ENCODE peak calls at places on chromosomes 2 and 18, in six cellular contexts. One of them, this sample, is unnamed.

GRCh38 chr18:54149078-54149697 is 75.3 kb downstream of the MBD2 start:
- DNase-seq in thoracic aorta: peak; percentile 25
- DNase-seq in stimulated activated CD8-positive, alpha-beta memory T cell treated with anti-CD3 and anti-CD28 coated beads, Interleukin-7, amount 100 ng/mL, for 1 hour: no peak
- DNase-seq in GM10248: peak; percentile 45
- DNase-seq in K562: no peak
- DNase-seq in AG20443: peak; percentile 86
- DNase-seq in this sample: no peak

GRCh38 chr2:124566518-124566970 is 541.5 kb downstream of the CNTNAP5 start:
- DNase-seq in thoracic aorta: no peak
- DNase-seq in stimulated activated CD8-positive, alpha-beta memory T cell treated with anti-CD3 and anti-CD28 coated beads, Interleukin-7, amount 100 ng/mL, for 1 hour: no peak
- DNase-seq in GM10248: no peak
- DNase-seq in K562: no peak
- DNase-seq in AG20443: no peak
- DNase-seq in this sample: no peak

GRCh38 chr2:47720036-47720435 is 62.9 kb upstream of the MSH6 start:
- DNase-seq in thoracic aorta: no peak
- DNase-seq in stimulated activated CD8-positive, alpha-beta memory T cell treated with anti-CD3 and anti-CD28 coated beads, Interleukin-7, amount 100 ng/mL, for 1 hour: no peak
- DNase-seq in GM10248: no peak
- DNase-seq in K562: no peak
- DNase-seq in AG20443: no peak
- DNase-seq in this sample: no peak

GRCh38 chr2:12759248-12759647 is 42.5 kb downstream of the TRIB2 start:
- DNase-seq in thoracic aorta: no peak
- DNase-seq in stimulated activated CD8-positive, alpha-beta memory T cell treated with anti-CD3 and anti-CD28 coated beads, Interleukin-7, amount 100 ng/mL, for 1 hour: no peak
- DNase-seq in GM10248: no peak
- DNase-seq in K562: no peak
- DNase-seq in AG20443: peak; percentile 76
- DNase-seq in this sample: no peak

GRCh38 chr2:191638079-191638801 is 39.7 kb upstream of the NABP1 start:
- DNase-seq in thoracic aorta: no peak
- DNase-seq in stimulated activated CD8-positive, alpha-beta memory T cell treated with anti-CD3 and anti-CD28 coated beads, Interleukin-7, amount 100 ng/mL, for 1 hour: no peak
- DNase-seq in GM10248: peak; percentile 11
- DNase-seq in K562: peak; percentile 46
- DNase-seq in AG20443: peak; percentile 38
- DNase-seq in this sample: no peak

GRCh38 chr18:31661965-31662364 is 22.4 kb downstream of the B4GALT6 start:
- DNase-seq in thoracic aorta: no peak
- DNase-seq in stimulated activated CD8-positive, alpha-beta memory T cell treated with anti-CD3 and anti-CD28 coated beads, Interleukin-7, amount 100 ng/mL, for 1 hour: no peak
- DNase-seq in GM10248: no peak
- DNase-seq in K562: no peak
- DNase-seq in AG20443: no peak
- DNase-seq in this sample: no peak

GRCh38 chr2:63050916-63051794 is 525 bp downstream of the OTX1 start:
- DNase-seq in thoracic aorta: no peak
- DNase-seq in stimulated activated CD8-positive, alpha-beta memory T cell treated with anti-CD3 and anti-CD28 coated beads, Interleukin-7, amount 100 ng/mL, for 1 hour: no peak
- DNase-seq in GM10248: peak; percentile 40
- DNase-seq in K562: peak; percentile 42
- DNase-seq in AG20443: peak; percentile 11
- DNase-seq in this sample: no peak

GRCh38 chr2:120323807-120324399 is 22.0 kb upstream of the INHBB start:
- DNase-seq in thoracic aorta: no peak
- DNase-seq in stimulated activated CD8-positive, alpha-beta memory T cell treated with anti-CD3 and anti-CD28 coated beads, Interleukin-7, amount 100 ng/mL, for 1 hour: no peak
- DNase-seq in GM10248: no peak
- DNase-seq in K562: peak; percentile 27
- DNase-seq in AG20443: no peak
- DNase-seq in this sample: no peak

GRCh38 chr18:36420826-36421225 is 123.3 kb downstream of the FHOD3 start:
- DNase-seq in thoracic aorta: no peak
- DNase-seq in stimulated activated CD8-positive, alpha-beta memory T cell treated with anti-CD3 and anti-CD28 coated beads, Interleukin-7, amount 100 ng/mL, for 1 hour: no peak
- DNase-seq in GM10248: no peak
- DNase-seq in K562: no peak
- DNase-seq in AG20443: peak; percentile 53
- DNase-seq in this sample: no peak

GRCh38 chr2:189639003-189639609 is 22.2 kb upstream of the ASNSD1 start:
- DNase-seq in thoracic aorta: no peak
- DNase-seq in stimulated activated CD8-positive, alpha-beta memory T cell treated with anti-CD3 and anti-CD28 coated beads, Interleukin-7, amount 100 ng/mL, for 1 hour: no peak
- DNase-seq in GM10248: no peak
- DNase-seq in K562: no peak
- DNase-seq in AG20443: no peak
- DNase-seq in this sample: no peak

GRCh38 chr2:29766191-29766590 is 155.2 kb downstream of the ALK start:
- DNase-seq in thoracic aorta: no peak
- DNase-seq in stimulated activated CD8-positive, alpha-beta memory T cell treated with anti-CD3 and anti-CD28 coated beads, Interleukin-7, amount 100 ng/mL, for 1 hour: no peak
- DNase-seq in GM10248: no peak
- DNase-seq in K562: no peak
- DNase-seq in AG20443: peak; percentile 55
- DNase-seq in this sample: no peak

GRCh38 chr2:122669627-122670026 is 914.2 kb downstream of the TSN start:
- DNase-seq in thoracic aorta: no peak
- DNase-seq in stimulated activated CD8-positive, alpha-beta memory T cell treated with anti-CD3 and anti-CD28 coated beads, Interleukin-7, amount 100 ng/mL, for 1 hour: no peak
- DNase-seq in GM10248: no peak
- DNase-seq in K562: no peak
- DNase-seq in AG20443: no peak
- DNase-seq in this sample: no peak

GRCh38 chr2:42927334-42928160 is 135.2 kb upstream of the HAAO start:
- DNase-seq in thoracic aorta: no peak
- DNase-seq in stimulated activated CD8-positive, alpha-beta memory T cell treated with anti-CD3 and anti-CD28 coated beads, Interleukin-7, amount 100 ng/mL, for 1 hour: no peak
- DNase-seq in GM10248: no peak
- DNase-seq in K562: peak; percentile 66
- DNase-seq in AG20443: no peak
- DNase-seq in this sample: no peak

GRCh38 chr2:143422681-143423080 is 293.5 kb downstream of the ARHGAP15 start:
- DNase-seq in thoracic aorta: no peak
- DNase-seq in stimulated activated CD8-positive, alpha-beta memory T cell treated with anti-CD3 and anti-CD28 coated beads, Interleukin-7, amount 100 ng/mL, for 1 hour: no peak
- DNase-seq in GM10248: no peak
- DNase-seq in K562: no peak
- DNase-seq in AG20443: no peak
- DNase-seq in this sample: no peak

GRCh38 chr2:9106338-9107167 is 100.1 kb upstream of the ASAP2 start:
- DNase-seq in thoracic aorta: no peak
- DNase-seq in stimulated activated CD8-positive, alpha-beta memory T cell treated with anti-CD3 and anti-CD28 coated beads, Interleukin-7, amount 100 ng/mL, for 1 hour: no peak
- DNase-seq in GM10248: no peak
- DNase-seq in K562: no peak
- DNase-seq in AG20443: no peak
- DNase-seq in this sample: no peak

GRCh38 chr2:57516740-57517340 is 529.8 kb upstream of the VRK2 start:
- DNase-seq in thoracic aorta: no peak
- DNase-seq in stimulated activated CD8-positive, alpha-beta memory T cell treated with anti-CD3 and anti-CD28 coated beads, Interleukin-7, amount 100 ng/mL, for 1 hour: no peak
- DNase-seq in GM10248: peak; percentile 40
- DNase-seq in K562: peak; percentile 37
- DNase-seq in AG20443: peak; percentile 54
- DNase-seq in this sample: no peak

GRCh38 chr2:11224887-11225286 is 69.6 kb downstream of the SLC66A3 start:
- DNase-seq in thoracic aorta: no peak
- DNase-seq in stimulated activated CD8-positive, alpha-beta memory T cell treated with anti-CD3 and anti-CD28 coated beads, Interleukin-7, amount 100 ng/mL, for 1 hour: no peak
- DNase-seq in GM10248: no peak
- DNase-seq in K562: no peak
- DNase-seq in AG20443: no peak
- DNase-seq in this sample: no peak

GRCh38 chr2:1653956-1654695 is 90.2 kb downstream of the PXDN start:
- DNase-seq in thoracic aorta: no peak
- DNase-seq in stimulated activated CD8-positive, alpha-beta memory T cell treated with anti-CD3 and anti-CD28 coated beads, Interleukin-7, amount 100 ng/mL, for 1 hour: no peak
- DNase-seq in GM10248: no peak
- DNase-seq in K562: no peak
- DNase-seq in AG20443: peak; percentile 54
- DNase-seq in this sample: no peak

GRCh38 chr2:85707304-85707703 is 13.1 kb downstream of the GNLY start:
- DNase-seq in thoracic aorta: no peak
- DNase-seq in stimulated activated CD8-positive, alpha-beta memory T cell treated with anti-CD3 and anti-CD28 coated beads, Interleukin-7, amount 100 ng/mL, for 1 hour: peak; percentile 25
- DNase-seq in GM10248: peak; percentile 73
- DNase-seq in K562: peak; percentile 74
- DNase-seq in AG20443: peak; percentile 78
- DNase-seq in this sample: peak; percentile 65

GRCh38 chr2:199315299-199316179 is 142.2 kb downstream of the SATB2 start:
- DNase-seq in thoracic aorta: no peak
- DNase-seq in stimulated activated CD8-positive, alpha-beta memory T cell treated with anti-CD3 and anti-CD28 coated beads, Interleukin-7, amount 100 ng/mL, for 1 hour: no peak
- DNase-seq in GM10248: no peak
- DNase-seq in K562: peak; percentile 7
- DNase-seq in AG20443: no peak
- DNase-seq in this sample: no peak

GRCh38 chr2:110979834-110980612 is 140.7 kb upstream of the BCL2L11 start:
- DNase-seq in thoracic aorta: no peak
- DNase-seq in stimulated activated CD8-positive, alpha-beta memory T cell treated with anti-CD3 and anti-CD28 coated beads, Interleukin-7, amount 100 ng/mL, for 1 hour: no peak
- DNase-seq in GM10248: no peak
- DNase-seq in K562: no peak
- DNase-seq in AG20443: no peak
- DNase-seq in this sample: no peak

GRCh38 chr2:151043484-151043883 is 218.2 kb downstream of the RBM43 start:
- DNase-seq in thoracic aorta: no peak
- DNase-seq in stimulated activated CD8-positive, alpha-beta memory T cell treated with anti-CD3 and anti-CD28 coated beads, Interleukin-7, amount 100 ng/mL, for 1 hour: no peak
- DNase-seq in GM10248: no peak
- DNase-seq in K562: no peak
- DNase-seq in AG20443: no peak
- DNase-seq in this sample: no peak